ENCODE peak calls at places on chromosomes 6 and 20, in five cellular contexts. W is mesothelial cell of epicardium, J is LNCaP clone FGC, C is lower lobe of right lung, U is testis. E is an unnamed sample.

GRCh38 chr6:38212579-38212978 is 393.1 kb downstream of the ZFAND3 start:
- DNase-seq in W (no peak), J (no peak), C (no peak), U (no peak), E (peak; percentile 17)

GRCh38 chr20:61490721-61491120 is 238.7 kb downstream of the CDH4 start:
- DNase-seq in C (no peak), W (no peak), U (no peak), J (no peak), E (no peak)

GRCh38 chr6:83920017-83920416 is 60.5 kb downstream of the CYB5R4 start:
- DNase-seq in C (no peak), W (no peak), U (no peak), J (no peak), E (no peak)

GRCh38 chr6:96899019-96899418 is 1.3 kb upstream of the NDUFAF4 start:
- DNase-seq in U (peak; percentile 61), J (peak; percentile 31), W (no peak), C (no peak), E (no peak)

GRCh38 chr6:43575105-43575771 is 600 bp downstream of the XPO5 start:
- DNase-seq in W (peak; percentile 69), J (no peak), U (peak; percentile 38), C (peak; percentile 73), E (peak; percentile 9)

GRCh38 chr6:156508126-156508525 is 269.1 kb upstream of the ARID1B start:
- DNase-seq in U (no peak), W (no peak), C (no peak), J (no peak), E (no peak)

GRCh38 chr6:31582230-31582601 is at the start of gene LTB:
- DNase-seq in W (no peak), U (no peak), J (no peak), C (no peak), E (no peak)

GRCh38 chr20:31751126-31751525 is 12.0 kb downstream of the TPX2 start:
- DNase-seq in U (no peak), C (no peak), J (no peak), W (no peak), E (no peak)

GRCh38 chr6:20533746-20534294 is 437 bp upstream of the CDKAL1 start:
- DNase-seq in W (no peak), U (no peak), C (no peak), J (no peak), E (no peak)

GRCh38 chr6:142696689-142697088 is 248.3 kb downstream of the HIVEP2 start:
- DNase-seq in U (no peak), J (peak; percentile 95), W (no peak), C (peak; percentile 66), E (no peak)

GRCh38 chr6:11584264-11584663 is 46.7 kb downstream of the TMEM170B start:
- DNase-seq in C (no peak), J (no peak), U (no peak), W (no peak), E (no peak)
- TF ChIP-seq CTCF in C (no peak), J (no peak), U (no peak), W (no peak), E (no peak)

GRCh38 chr6:90294989-90295853 is 1.4 kb downstream of the BACH2 start:
- DNase-seq in W (peak; percentile 56), C (peak; percentile 60), U (peak; percentile 31), J (no peak), E (peak; percentile 14)
- TF ChIP-seq CTCF in W (no peak), C (peak; percentile 17), U (no peak), J (no peak), E (peak; percentile 29)

GRCh38 chr6:34246563-34247391 is 2.0 kb downstream of the SMIM29 start:
- DNase-seq in C (peak; percentile 39), U (no peak), J (no peak), W (no peak), E (no peak)
- TF ChIP-seq CTCF in C (peak; percentile 23), U (no peak), J (peak; percentile 52), W (no peak), E (peak; percentile 50)

GRCh38 chr6:93447874-93448273 is 28.5 kb upstream of the EPHA7 start:
- DNase-seq in C (no peak), J (no peak), U (no peak), W (no peak), E (no peak)
- TF ChIP-seq CTCF in C (no peak), J (peak; percentile 30), U (no peak), W (no peak), E (no peak)